ENCODE peak calls at places on chromosomes 7 and 10, in four cellular contexts. D, C, Z and S are unnamed samples.

GRCh38 chr7:76318488-76319353 is 16.2 kb downstream of the HSPB1 start:
- DNase-seq in D (peak; percentile 80), C (peak; percentile 84), Z (peak; percentile 64), S (peak; percentile 70)

GRCh38 chr10:122331615-122332446 is 42.7 kb upstream of the PLEKHA1 start:
- DNase-seq in D (no peak), Z (no peak), C (peak; percentile 93), S (no peak)

GRCh38 chr10:97573021-97573420 is 442 bp downstream of the ANKRD2 start:
- DNase-seq in D (no peak), C (no peak), Z (no peak), S (no peak)

GRCh38 chr10:68049289-68050078 is 25.6 kb downstream of the HERC4 start:
- DNase-seq in Z (no peak), D (no peak), C (peak; percentile 6), S (no peak)

GRCh38 chr10:26215923-26216576 is 524 bp upstream of the GAD2 start:
- DNase-seq in Z (no peak), C (no peak), D (no peak), S (peak; percentile 63)

GRCh38 chr10:46104071-46104585 is 58.1 kb upstream of the MSMB start:
- DNase-seq in C (no peak), D (no peak), Z (no peak), S (no peak)

GRCh38 chr10:84333864-84334451 is 5.6 kb downstream of the CCSER2 start:
- DNase-seq in C (no peak), D (peak; percentile 64), Z (no peak), S (no peak)

GRCh38 chr10:46033602-46034011 is 3.2 kb upstream of the NCOA4 start:
- DNase-seq in C (peak; percentile 86), D (peak; percentile 32), Z (no peak), S (no peak)

GRCh38 chr10:102859911-102860310 is 5.9 kb downstream of the BORCS7 start:
- DNase-seq in C (no peak), Z (no peak), D (no peak), S (no peak)

GRCh38 chr7:947391-948210 is 6.9 kb downstream of the ADAP1 start:
- DNase-seq in Z (no peak), C (no peak), D (no peak), S (no peak)

GRCh38 chr7:20651960-20652544 is 36.6 kb downstream of the ABCB5 start:
- DNase-seq in C (no peak), Z (no peak), D (no peak), S (peak; percentile 12)

GRCh38 chr7:108308276-108308675 is 148.0 kb downstream of the NRCAM start:
- DNase-seq in Z (no peak), C (no peak), D (no peak), S (no peak)
- TF ChIP-seq SP1 in Z (no peak), C (no peak), D (no peak), S (no peak)

DNA sequence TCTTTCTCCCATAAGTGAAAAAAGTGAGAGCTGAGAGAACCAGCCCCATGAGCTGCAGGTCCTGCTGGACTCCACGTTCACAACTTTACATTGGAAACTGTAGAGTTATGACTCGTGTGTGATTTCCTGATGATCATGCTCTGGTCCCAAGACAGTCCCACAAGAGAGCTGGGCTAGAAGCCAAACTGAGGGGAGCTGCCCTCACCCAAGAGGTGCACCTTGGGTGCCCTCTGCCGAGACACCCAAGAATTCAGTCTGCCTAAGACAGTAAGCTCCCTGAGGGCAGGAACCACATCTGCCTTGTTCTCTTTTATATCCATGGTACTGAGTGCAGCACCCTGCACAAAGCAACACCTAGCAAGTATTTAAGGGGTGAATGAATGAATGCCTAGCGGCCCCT is 112.8 kb upstream of the SFMBT2 start:
- DNase-seq in D (no peak), C (no peak), Z (no peak), S (no peak)
- TF ChIP-seq FOXM1 in D (no peak), C (no peak), Z (no peak), S (no peak)

GRCh38 chr7:10973942-10974716 is 457 bp downstream of the PHF14 start:
- DNase-seq in D (peak; percentile 44), C (peak; percentile 12), Z (no peak), S (peak; percentile 16)
- TF ChIP-seq SP1 in D (no peak), C (no peak), Z (no peak), S (no peak)

DNA sequence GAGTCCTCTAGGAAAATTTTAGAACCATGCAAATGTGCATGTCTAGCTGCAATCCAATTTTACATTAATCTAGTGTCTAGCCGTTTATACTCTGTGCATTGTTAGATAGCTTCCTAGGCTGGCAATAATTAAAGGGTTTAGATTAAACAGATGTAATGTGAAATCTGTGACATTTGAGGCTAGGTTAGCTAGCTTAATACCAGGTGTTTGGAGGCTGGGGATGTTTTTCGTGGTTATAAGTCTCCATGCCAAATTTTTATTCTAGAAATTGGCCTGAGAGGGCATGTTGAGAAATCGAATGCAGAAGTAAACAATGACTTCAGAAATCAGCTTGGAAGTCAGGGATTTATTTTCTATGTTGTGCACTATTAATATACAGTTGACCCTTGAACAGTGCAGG is 94.2 kb downstream of the ST7 start:
- DNase-seq in Z (no peak), D (no peak), C (no peak), S (no peak)
- TF ChIP-seq FOXM1 in Z (no peak), D (no peak), C (no peak), S (no peak)

DNA sequence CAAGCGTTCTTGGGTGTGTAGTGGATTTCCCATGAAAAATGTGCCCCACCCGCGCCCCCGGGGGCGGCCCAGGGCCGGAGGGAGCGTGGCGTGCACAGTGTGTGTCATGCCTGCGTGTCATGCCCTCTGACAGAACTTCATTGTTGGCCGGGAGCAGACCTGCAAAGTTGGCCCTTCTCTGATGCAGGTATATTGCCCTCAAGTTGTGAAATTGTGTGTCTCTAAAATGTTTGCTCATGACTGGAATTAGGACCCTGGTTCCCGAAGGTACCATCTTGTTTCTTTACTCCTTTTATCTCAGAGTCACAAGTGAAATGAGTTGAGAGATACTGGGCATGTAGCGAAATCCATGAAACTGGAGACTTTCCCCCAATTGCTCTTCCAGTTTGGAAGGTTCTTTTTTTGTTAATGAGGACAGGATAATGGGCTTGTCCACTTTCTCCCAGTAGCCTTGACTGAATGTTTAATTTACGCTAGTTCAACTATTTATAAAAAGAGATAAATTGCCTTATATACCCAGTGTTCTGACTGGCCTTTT is 26.2 kb downstream of the ADK start:
- DNase-seq in C (peak; percentile 81), Z (no peak), D (peak; percentile 57), S (peak; percentile 16)
- TF ChIP-seq SP1 in C (no peak), Z (no peak), D (no peak), S (no peak)

GRCh38 chr7:113880467-113881040 is 38.3 kb downstream of the PPP1R3A start:
- DNase-seq in Z (no peak), C (no peak), D (no peak), S (no peak)

GRCh38 chr7:113878394-113878992 is 40.3 kb downstream of the PPP1R3A start:
- DNase-seq in D (no peak), C (no peak), Z (no peak), S (no peak)

GRCh38 chr7:113873554-113874151 is 45.2 kb downstream of the PPP1R3A start:
- DNase-seq in D (no peak), Z (no peak), C (no peak), S (no peak)

GRCh38 chr7:113872981-113873380 is 45.8 kb downstream of the PPP1R3A start:
- DNase-seq in D (no peak), Z (no peak), C (no peak), S (no peak)

DNA sequence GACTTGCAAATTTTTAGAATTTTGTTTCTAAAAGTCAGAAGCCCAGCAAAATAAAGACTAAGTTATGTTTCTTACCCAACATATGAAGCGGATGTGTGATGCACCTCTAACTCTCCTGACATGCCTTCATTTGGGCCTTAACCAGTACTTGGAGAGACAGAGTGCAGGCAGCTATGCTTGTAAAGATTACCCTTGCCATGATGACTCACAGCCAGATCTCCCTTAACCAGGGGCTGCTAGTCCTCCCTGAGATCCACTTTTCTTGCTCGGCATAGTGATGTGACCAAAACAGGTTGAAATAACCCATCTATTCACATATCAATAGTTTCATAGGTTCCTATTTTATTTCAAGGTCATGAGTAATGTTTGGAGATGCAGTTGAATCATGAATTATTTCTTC is 43.6 kb downstream of the PPP1R3A start:
- DNase-seq in Z (no peak), C (no peak), D (no peak), S (no peak)
- TF ChIP-seq FOXM1 in Z (no peak), C (no peak), D (no peak), S (no peak)

GRCh38 chr10:78600740-78601139 is 468.0 kb upstream of the ZMIZ1 start:
- DNase-seq in D (no peak), Z (no peak), C (no peak), S (no peak)

GRCh38 chr10:78600121-78600665 is 468.6 kb upstream of the ZMIZ1 start:
- DNase-seq in C (no peak), D (no peak), Z (no peak), S (no peak)

GRCh38 chr10:78596556-78596955 is 472.2 kb upstream of the ZMIZ1 start:
- DNase-seq in C (no peak), Z (no peak), D (no peak), S (no peak)

GRCh38 chr10:78597791-78598555 is 470.8 kb upstream of the ZMIZ1 start:
- DNase-seq in C (no peak), Z (no peak), D (no peak), S (no peak)

GRCh38 chr10:78599122-78599853 is 469.5 kb upstream of the ZMIZ1 start:
- DNase-seq in D (no peak), C (no peak), Z (no peak), S (no peak)
- TF ChIP-seq SP1 in D (no peak), C (no peak), Z (no peak), S (no peak)

GRCh38 chr7:94436018-94436604 is 41.4 kb downstream of the COL1A2 start:
- DNase-seq in C (peak; percentile 71), D (peak; percentile 66), Z (peak; percentile 7), S (peak; percentile 65)

GRCh38 chr7:94432799-94433198 is 38.1 kb downstream of the COL1A2 start:
- DNase-seq in C (no peak), Z (no peak), D (no peak), S (no peak)

GRCh38 chr7:94436700-94437099 is 42.0 kb downstream of the COL1A2 start:
- DNase-seq in C (no peak), D (no peak), Z (no peak), S (no peak)

GRCh38 chr7:94431620-94432295 is 37.1 kb downstream of the COL1A2 start:
- DNase-seq in Z (no peak), C (no peak), D (no peak), S (no peak)

DNA sequence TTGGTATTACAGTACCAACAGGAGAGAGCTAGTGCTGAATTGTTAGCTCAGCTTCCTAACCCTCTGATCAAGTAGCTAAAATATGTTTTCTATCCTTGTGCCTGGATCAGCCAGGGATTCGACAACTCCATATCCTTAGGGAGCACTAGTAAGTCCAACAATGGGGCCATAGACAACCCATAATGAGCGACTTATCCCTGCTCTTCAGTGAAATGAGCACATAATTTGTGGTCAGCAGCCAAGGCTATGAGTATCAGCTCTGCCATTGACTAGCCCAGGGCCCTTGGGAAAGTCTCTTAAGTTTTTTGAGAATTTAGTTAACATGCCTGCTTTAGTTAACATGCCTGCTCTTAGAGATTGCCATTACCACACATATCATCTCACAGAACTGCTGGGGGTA is 39.3 kb downstream of the COL1A2 start:
- DNase-seq in D (no peak), C (no peak), Z (no peak), S (no peak)
- TF ChIP-seq FOXM1 in D (no peak), C (no peak), Z (no peak), S (no peak)

GRCh38 chr7:18357691-18358090 is 137.9 kb upstream of the HDAC9 start:
- DNase-seq in C (no peak), D (no peak), Z (no peak), S (peak; percentile 18)
- TF ChIP-seq SP1 in C (no peak), D (no peak), Z (no peak), S (no peak)

GRCh38 chr7:148963583-148964509 is 64.5 kb downstream of the PDIA4 start:
- DNase-seq in D (no peak), Z (no peak), C (peak; percentile 36), S (no peak)
- TF ChIP-seq FOXM1 in D (no peak), Z (no peak), C (no peak), S (no peak)